ENCODE peak calls at places on chromosomes 1 and 21, in four cellular contexts. I, B, L and R are unnamed samples.

GRCh38 chr1:43866201-43866600 is 67.4 kb upstream of the ARTN start:
- ATAC-seq in I (no peak), B (no peak), L (no peak), R (no peak)

GRCh38 chr1:233664804-233665574 is 51.1 kb downstream of the KCNK1 start:
- ATAC-seq in I (no peak), B (no peak), L (no peak), R (no peak)

GRCh38 chr1:100360790-100361232 is 8.5 kb downstream of the CDC14A start:
- ATAC-seq in I (no peak), B (no peak), L (no peak), R (no peak)

GRCh38 chr21:16279658-16280581 is 550.1 kb downstream of the USP25 start:
- ATAC-seq in I (peak; percentile 80), B (no peak), L (no peak), R (no peak)

GRCh38 chr1:85330711-85331290 is 54.4 kb upstream of the BCL10 start:
- ATAC-seq in I (peak; percentile 78), B (no peak), L (no peak), R (peak; percentile 59)

GRCh38 chr1:30982937-30983336 is 74.4 kb upstream of the SDC3 start:
- ATAC-seq in I (peak; percentile 74), B (peak; percentile 40), L (no peak), R (no peak)

GRCh38 chr1:114152211-114153050 is 1.2 kb downstream of the SYT6 start:
- ATAC-seq in I (peak; percentile 82), B (peak; percentile 63), L (no peak), R (peak; percentile 77)

GRCh38 chr1:162951553-162952315 is 90.8 kb upstream of the CCDC190 start:
- ATAC-seq in I (peak; percentile 60), B (no peak), L (no peak), R (no peak)

GRCh38 chr1:235411489-235412486 is 44.6 kb downstream of the TBCE start:
- ATAC-seq in I (peak; percentile 57), B (no peak), L (no peak), R (peak; percentile 62)

GRCh38 chr1:43668956-43669355 is 19.0 kb downstream of the KDM4A start:
- ATAC-seq in I (no peak), B (no peak), L (no peak), R (peak; percentile 31)

GRCh38 chr1:11318982-11319381 is 46.0 kb downstream of the UBIAD1 start:
- ATAC-seq in I (no peak), B (no peak), L (no peak), R (no peak)

GRCh38 chr1:114536043-114536442 is 25.0 kb upstream of the TRIM33 start:
- ATAC-seq in I (no peak), B (no peak), L (no peak), R (no peak)

GRCh38 chr1:6026095-6026809 is 19.4 kb upstream of the KCNAB2 start:
- ATAC-seq in I (peak; percentile 59), B (peak; percentile 92), L (peak; percentile 84), R (no peak)

GRCh38 chr21:43619856-43620255 is 39.4 kb downstream of the HSF2BP start:
- ATAC-seq in I (no peak), B (no peak), L (no peak), R (no peak)

GRCh38 chr1:223771469-223771813 is 59.1 kb downstream of the CAPN2 start:
- ATAC-seq in I (no peak), B (no peak), L (peak; percentile 45), R (peak; percentile 61)

GRCh38 chr1:941027-941587 is 17.4 kb downstream of the SAMD11 start:
- ATAC-seq in I (no peak), B (no peak), L (no peak), R (peak; percentile 0)

GRCh38 chr1:231241751-231242150 is 739 bp downstream of the GNPAT start:
- ATAC-seq in I (peak; percentile 36), B (no peak), L (no peak), R (peak; percentile 74)

GRCh38 chr1:17970757-17971156 is 136.8 kb upstream of the IGSF21 start:
- ATAC-seq in I (no peak), B (no peak), L (no peak), R (no peak)

GRCh38 chr1:186082235-186082937 is 292.7 kb downstream of the TPR start:
- ATAC-seq in I (peak; percentile 75), B (peak; percentile 64), L (no peak), R (peak; percentile 45)

GRCh38 chr1:17264470-17264869 is 15.6 kb downstream of the PADI3 start:
- ATAC-seq in I (no peak), B (no peak), L (no peak), R (no peak)

GRCh38 chr1:203668401-203668800 is 41.8 kb downstream of the ATP2B4 start:
- ATAC-seq in I (no peak), B (no peak), L (no peak), R (no peak)

GRCh38 chr1:37776946-37777516 is 12.1 kb upstream of the EPHA10 start:
- ATAC-seq in I (no peak), B (no peak), L (no peak), R (no peak)

GRCh38 chr1:40633563-40634376 is 31.7 kb downstream of the RIMS3 start:
- ATAC-seq in I (peak; percentile 40), B (no peak), L (no peak), R (no peak)

GRCh38 chr21:38858429-38859205 is 52.9 kb downstream of the ETS2 start:
- ATAC-seq in I (no peak), B (no peak), L (no peak), R (no peak)

GRCh38 chr1:29490204-29490934 is 254.0 kb downstream of the PTPRU start:
- ATAC-seq in I (no peak), B (no peak), L (no peak), R (no peak)

GRCh38 chr1:63112155-63112914 is 210.0 kb upstream of the FOXD3 start:
- ATAC-seq in I (no peak), B (no peak), L (peak; percentile 25), R (peak; percentile 62)

GRCh38 chr1:154812911-154813816 is 56.9 kb downstream of the KCNN3 start:
- ATAC-seq in I (peak; percentile 62), B (no peak), L (no peak), R (no peak)

GRCh38 chr1:12438349-12438924 is 179.6 kb downstream of the DHRS3 start:
- ATAC-seq in I (no peak), B (peak; percentile 77), L (peak; percentile 23), R (no peak)

GRCh38 chr1:181490740-181491712 is 7.7 kb downstream of the CACNA1E start:
- ATAC-seq in I (no peak), B (no peak), L (no peak), R (no peak)